ENCODE peak calls at places on chromosomes 16 and 17, in eight cellular contexts. U is heart left ventricle, N is pancreas, V is cardiac muscle cell, T is HCT116, E is psoas muscle, I is fibroblast of lung, Q is A549. A is an unnamed sample.

GRCh38 chr17:39144414-39144813 is 7.0 kb downstream of the PLXDC1 start:
- DNase-seq in U (peak; percentile 88), V (no peak), I (peak; percentile 94), N (peak; percentile 90), E (peak; percentile 95), T (no peak), Q (no peak), A (peak; percentile 90)

GRCh38 chr16:88804552-88805339 is 1.2 kb downstream of the CDT1 start:
- DNase-seq in E (peak; percentile 54), T (no peak), I (no peak), V (no peak), U (no peak), N (no peak), Q (peak; percentile 36), A (no peak)

GRCh38 chr17:79693419-79693818 is 37.3 kb upstream of the ENPP7 start:
- DNase-seq in E (no peak), I (no peak), N (no peak), U (no peak), V (no peak), Q (no peak), T (no peak), A (no peak)

GRCh38 chr17:48336986-48337385 is 93.0 kb downstream of the SKAP1 start:
- DNase-seq in N (no peak), Q (no peak), I (no peak), T (no peak), E (no peak), V (no peak), U (no peak), A (no peak)

GRCh38 chr17:68378202-68379149 is 78.8 kb downstream of the WIPI1 start:
- DNase-seq in I (peak; percentile 82), N (peak; percentile 74), V (no peak), E (peak; percentile 99), Q (peak; percentile 63), T (peak; percentile 63), U (peak; percentile 93), A (peak; percentile 100)

GRCh38 chr16:27759301-27759871 is 209.4 kb downstream of the KATNIP start:
- DNase-seq in N (no peak), Q (no peak), E (no peak), U (no peak), I (peak; percentile 87), T (no peak), V (no peak), A (no peak)

GRCh38 chr16:75550211-75550662 is 5.8 kb downstream of the TMEM231 start:
- DNase-seq in I (peak; percentile 55), Q (peak; percentile 49), U (no peak), T (no peak), V (no peak), N (peak; percentile 25), E (no peak), A (no peak)

GRCh38 chr17:32741381-32741780 is 135.5 kb downstream of the MYO1D start:
- DNase-seq in V (no peak), T (no peak), N (no peak), I (peak; percentile 11), Q (no peak), E (no peak), U (no peak), A (no peak)

GRCh38 chr17:32161506-32162365 is 19.4 kb downstream of the RHOT1 start:
- DNase-seq in U (no peak), V (no peak), E (no peak), T (no peak), I (peak; percentile 95), Q (no peak), N (no peak), A (no peak)

GRCh38 chr17:59476413-59476812 is 89.0 kb upstream of the DHX40 start:
- DNase-seq in V (no peak), I (no peak), E (no peak), Q (no peak), T (no peak), U (no peak), N (no peak), A (no peak)

GRCh38 chr16:75837681-75838080 is 111.4 kb upstream of the CPHXL start:
- DNase-seq in N (no peak), V (peak; percentile 71), E (no peak), T (no peak), I (no peak), U (no peak), Q (no peak), A (no peak)

GRCh38 chr16:78655481-78656114 is 556.1 kb downstream of the WWOX start:
- DNase-seq in T (no peak), N (no peak), U (no peak), V (no peak), I (no peak), E (no peak), Q (no peak), A (no peak)

GRCh38 chr17:66667491-66668030 is 167.4 kb upstream of the CACNG5 start:
- DNase-seq in Q (no peak), U (no peak), I (no peak), T (no peak), V (no peak), N (no peak), E (no peak), A (no peak)

GRCh38 chr17:4717791-4718190 is 7.4 kb downstream of the ARRB2 start:
- DNase-seq in E (no peak), N (no peak), Q (no peak), I (no peak), U (no peak), T (no peak), V (no peak), A (no peak)

GRCh38 chr16:81912395-81912794 is 98.9 kb downstream of the SDR42E1 start:
- DNase-seq in N (no peak), U (no peak), T (no peak), V (no peak), E (no peak), I (no peak), Q (no peak), A (no peak)

GRCh38 chr17:47703671-47704070 is 9.7 kb downstream of the TBKBP1 start:
- DNase-seq in I (no peak), V (no peak), N (no peak), Q (no peak), U (peak; percentile 34), T (no peak), E (no peak), A (no peak)

GRCh38 chr16:17560548-17560947 is 89.8 kb upstream of the XYLT1 start:
- DNase-seq in U (no peak), T (no peak), E (no peak), N (no peak), I (no peak), V (no peak), Q (no peak), A (no peak)

GRCh38 chr16:10918294-10919002 is 23.8 kb downstream of the DEXI start:
- DNase-seq in U (peak; percentile 92), Q (peak; percentile 82), E (peak; percentile 94), T (peak; percentile 88), N (peak; percentile 91), I (peak; percentile 88), V (peak; percentile 92), A (peak; percentile 96)
- TF ChIP-seq CTCF in U (peak; percentile 91), Q (peak; percentile 80), E (peak; percentile 98), T (peak; percentile 95), N (peak; percentile 91), I (peak; percentile 100), V (peak; percentile 100), A (peak; percentile 89)

GRCh38 chr17:40265337-40265736 is 22.3 kb upstream of the CDC6 start:
- DNase-seq in N (no peak), E (no peak), T (no peak), Q (no peak), U (no peak), V (no peak), I (no peak), A (no peak)

GRCh38 chr17:40260528-40260927 is 27.2 kb upstream of the CDC6 start:
- DNase-seq in I (peak; percentile 23), Q (no peak), N (no peak), V (no peak), U (no peak), E (no peak), T (no peak), A (no peak)

GRCh38 chr17:40253565-40253964 is 34.1 kb upstream of the CDC6 start:
- DNase-seq in T (no peak), U (no peak), I (no peak), N (no peak), E (no peak), Q (no peak), V (no peak), A (no peak)

GRCh38 chr17:40264458-40265185 is 23.1 kb upstream of the CDC6 start:
- DNase-seq in U (no peak), Q (no peak), N (no peak), I (no peak), E (no peak), T (no peak), V (no peak), A (no peak)

DNA sequence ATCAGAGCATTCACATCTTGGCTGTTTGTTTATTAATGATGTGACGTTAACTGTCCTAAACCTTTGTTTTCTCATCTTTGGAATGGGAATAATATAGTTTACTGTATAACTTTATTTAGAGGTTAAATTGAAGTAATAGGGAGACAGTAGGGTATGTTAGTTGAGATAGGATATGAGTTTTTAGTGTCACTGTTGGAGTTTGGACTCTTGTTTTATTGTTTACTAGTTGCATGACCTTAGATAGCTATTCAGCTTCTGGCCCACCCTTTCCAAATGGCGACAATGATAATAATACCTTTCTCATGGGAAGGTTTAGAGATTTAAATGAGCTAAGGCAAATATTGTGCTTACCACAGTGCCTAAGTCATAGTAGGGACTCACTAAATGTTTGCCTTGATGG is 28.2 kb upstream of the CDC6 start:
- DNase-seq in Q (no peak), I (no peak), V (no peak), N (no peak), U (no peak), E (no peak), T (no peak), A (no peak)
- H3K4me3 ChIP-seq in Q (no peak overlapping the region), I (no peak overlapping the region), V (no peak overlapping the region), N (no peak overlapping the region), U (no peak overlapping the region), E (no peak overlapping the region), T (no peak overlapping the region), A (no peak overlapping the region)

GRCh38 chr17:77923776-77924513 is 34.6 kb upstream of the TNRC6C start:
- DNase-seq in U (no peak), T (no peak), Q (no peak), V (no peak), N (no peak), E (no peak), I (no peak), A (no peak)
- H3K9me3 ChIP-seq in U (no peaks in the 10 kb centered on the region), T (no peaks in the 10 kb centered on the region), Q (peaks cover 3% of the 10 kb centered on the region), V (no peaks in the 10 kb centered on the region), N (no peaks in the 10 kb centered on the region), E (no peaks in the 10 kb centered on the region), I (no peaks in the 10 kb centered on the region), A (no peaks in the 10 kb centered on the region)

DNA sequence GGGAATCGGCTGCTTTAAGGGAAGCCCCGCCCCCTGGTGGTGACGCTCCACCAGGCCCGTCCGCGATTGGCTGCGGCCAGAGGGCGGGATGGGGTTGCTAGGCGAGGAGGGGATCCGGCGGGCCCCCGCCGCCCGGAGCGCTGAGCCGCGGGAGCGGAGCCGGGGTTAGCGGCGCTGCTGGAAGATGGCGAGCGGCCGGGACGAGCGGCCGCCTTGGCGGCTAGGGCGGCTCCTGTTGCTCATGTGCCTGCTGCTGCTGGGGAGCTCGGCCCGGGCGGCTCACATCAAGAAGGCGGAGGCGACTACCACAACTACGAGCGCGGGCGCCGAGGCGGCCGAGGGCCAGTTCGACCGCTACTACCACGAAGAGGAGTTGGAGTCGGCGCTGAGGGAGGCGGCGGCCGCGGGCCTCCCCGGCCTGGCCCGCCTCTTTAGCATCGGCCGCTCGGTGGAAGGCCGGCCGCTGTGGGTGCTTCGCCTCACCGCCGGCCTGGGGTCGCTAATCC is at the start of gene CPD:
- DNase-seq in V (peak; percentile 97), I (peak; percentile 89), T (peak; percentile 81), N (peak; percentile 96), E (peak; percentile 98), Q (peak; percentile 96), U (peak; percentile 98), A (peak; percentile 96)
- TF ChIP-seq CTCF in V (no peak), I (no peak), T (no peak), N (no peak), E (no peak), Q (no peak), U (peak; percentile 41), A (no peak)